ENCODE peak calls at places on chromosome 1, in ten cellular contexts. I is SK-N-SH; L is CD8-positive, alpha-beta memory T cell; K is breast epithelium; H is CD8-positive, alpha-beta T cell; P is endodermal cell; Y is sigmoid colon; R is IMR-90; J is body of pancreas; G is lower lobe of right lung. W is an unnamed sample. For H3K9me3, the result is how much of the 10 kb centered on the place peaks cover.

GRCh38 chr1:199168895-199169294 is 530.1 kb downstream of the PTPRC start:
- DNase-seq in R (no peak), G (no peak), K (no peak), J (no peak), I (no peak), P (no peak), L (no peak), H (no peak), Y (no peak), W (no peak)

GRCh38 chr1:41673806-41674205 is 189.3 kb upstream of the EDN2 start:
- DNase-seq in G (no peak), Y (no peak), P (no peak), H (no peak), L (peak), R (peak), I (no peak), J (no peak), K (peak), W (no peak)

GRCh38 chr1:36208978-36209708 is 15.1 kb upstream of the THRAP3 start:
- DNase-seq in H (no peak), Y (no peak), G (no peak), R (no peak), L (no peak), I (no peak), K (no peak), P (no peak), J (peak), W (no peak)

GRCh38 chr1:18923721-18924610 is 21.6 kb upstream of the ALDH4A1 start:
- DNase-seq in P (no peak), H (peak), I (peak), L (no peak), R (peak), J (no peak), Y (no peak), K (no peak), G (no peak), W (no peak)

GRCh38 chr1:201988593-201988992 is 6.1 kb downstream of the RNPEP start:
- DNase-seq in R (no peak), J (no peak), K (no peak), I (no peak), L (no peak), Y (no peak), P (no peak), G (no peak), H (no peak), W (no peak)

GRCh38 chr1:218426343-218426657 is 81.2 kb downstream of the TGFB2 start:
- DNase-seq in R (peak), H (no peak), I (no peak), P (no peak), K (no peak), L (no peak), J (peak), G (no peak), Y (peak), W (no peak)

GRCh38 chr1:186183219-186183618 is 191.8 kb downstream of the TPR start:
- DNase-seq in L (no peak), K (no peak), Y (no peak), J (no peak), P (no peak), I (no peak), R (peak), H (no peak), G (no peak), W (no peak)

GRCh38 chr1:214573386-214574358 is 22.3 kb upstream of the PTPN14 start:
- DNase-seq in Y (no peak), J (no peak), K (no peak), G (no peak), P (peak), R (no peak), I (no peak), H (no peak), L (no peak), W (no peak)

GRCh38 chr1:41322835-41323234 is 38.4 kb upstream of the FOXO6 start:
- DNase-seq in J (peak), I (peak), P (peak), H (peak), G (peak), R (no peak), Y (no peak), K (no peak), L (no peak), W (peak)

GRCh38 chr1:26412180-26412840 is 1.7 kb downstream of the LIN28A start:
- DNase-seq in I (no peak), R (no peak), Y (no peak), H (no peak), J (no peak), K (no peak), P (peak), L (no peak), G (no peak), W (no peak)

GRCh38 chr1:85502171-85502570 is 37.2 kb upstream of the DDAH1 start:
- DNase-seq in P (no peak), Y (no peak), J (peak), I (no peak), K (no peak), G (no peak), L (no peak), H (no peak), R (peak), W (no peak)

GRCh38 chr1:119367332-119368124 is 1.1 kb upstream of the HAO2 start:
- DNase-seq in J (no peak), H (no peak), Y (no peak), R (peak), G (no peak), K (no peak), I (peak), L (no peak), P (peak), W (peak)

GRCh38 chr1:81446006-81446669 is 354.6 kb upstream of the ADGRL2 start:
- DNase-seq in K (no peak), R (no peak), I (no peak), J (peak), L (no peak), P (no peak), H (no peak), Y (no peak), G (no peak), W (no peak)

GRCh38 chr1:170530972-170531757 is 801 bp upstream of the GORAB start:
- DNase-seq in L (no peak), Y (no peak), G (peak), K (no peak), P (no peak), R (no peak), I (peak), H (peak), J (no peak), W (no peak)

GRCh38 chr1:21077085-21077484 is 99.6 kb downstream of the EIF4G3 start:
- DNase-seq in G (no peak), J (peak), R (peak), K (no peak), H (no peak), Y (no peak), P (no peak), I (no peak), L (no peak), W (no peak)

GRCh38 chr1:199608414-199608813 is 419.1 kb upstream of the NR5A2 start:
- DNase-seq in I (no peak), J (no peak), R (no peak), G (no peak), L (no peak), H (no peak), P (no peak), Y (no peak), K (no peak), W (no peak)

GRCh38 chr1:221487781-221488520 is 253.9 kb downstream of the DUSP10 start:
- DNase-seq in H (no peak), I (no peak), P (no peak), L (no peak), G (no peak), J (no peak), Y (no peak), R (peak), K (no peak), W (no peak)

DNA sequence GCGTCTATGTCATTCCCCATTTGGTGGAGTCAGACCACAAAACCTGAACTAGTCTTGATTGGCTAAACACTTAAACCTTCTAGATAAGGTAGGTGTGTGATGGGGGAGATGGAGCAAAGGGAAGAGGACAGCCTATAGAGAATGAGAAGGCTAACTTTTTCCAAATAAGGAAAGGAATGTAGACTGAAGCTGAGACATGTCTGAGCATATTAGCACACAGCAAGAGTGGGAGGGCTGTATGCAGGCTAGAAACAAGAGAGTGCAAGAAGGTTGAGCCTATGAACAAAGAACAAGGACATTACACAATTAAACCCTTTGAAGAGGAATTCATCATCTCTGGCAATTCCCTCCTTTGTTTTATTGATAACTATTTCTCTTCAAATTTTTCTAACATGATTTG is 89.2 kb upstream of the OLFM3 start:
- DNase-seq in Y (no peak), L (no peak), G (no peak), P (peak), K (no peak), J (no peak), I (no peak), R (no peak), H (no peak), W (no peak)
- H3K9me3 ChIP-seq in Y (under half), L (under half), G (under half), P (under half), K (under half), J (under half), I (under half), R (under half), H (under half), W (under half)

GRCh38 chr1:63322944-63323865 is 838 bp downstream of the FOXD3 start:
- DNase-seq in P (peak), G (peak), Y (peak), K (no peak), L (peak), I (peak), H (peak), J (no peak), R (no peak), W (peak)

GRCh38 chr1:63322248-63322943 is at the start of gene FOXD3:
- DNase-seq in G (peak), R (peak), K (peak), H (no peak), L (peak), P (peak), I (peak), Y (peak), J (peak), W (peak)

GRCh38 chr1:63326106-63326472 is 3.7 kb downstream of the FOXD3 start:
- DNase-seq in G (no peak), I (peak), Y (no peak), H (no peak), P (peak), K (no peak), J (no peak), L (no peak), R (no peak), W (no peak)

GRCh38 chr1:63324779-63325119 is 2.4 kb downstream of the FOXD3 start:
- DNase-seq in R (no peak), L (no peak), J (no peak), K (no peak), P (no peak), G (no peak), H (no peak), Y (no peak), I (no peak), W (no peak)

DNA sequence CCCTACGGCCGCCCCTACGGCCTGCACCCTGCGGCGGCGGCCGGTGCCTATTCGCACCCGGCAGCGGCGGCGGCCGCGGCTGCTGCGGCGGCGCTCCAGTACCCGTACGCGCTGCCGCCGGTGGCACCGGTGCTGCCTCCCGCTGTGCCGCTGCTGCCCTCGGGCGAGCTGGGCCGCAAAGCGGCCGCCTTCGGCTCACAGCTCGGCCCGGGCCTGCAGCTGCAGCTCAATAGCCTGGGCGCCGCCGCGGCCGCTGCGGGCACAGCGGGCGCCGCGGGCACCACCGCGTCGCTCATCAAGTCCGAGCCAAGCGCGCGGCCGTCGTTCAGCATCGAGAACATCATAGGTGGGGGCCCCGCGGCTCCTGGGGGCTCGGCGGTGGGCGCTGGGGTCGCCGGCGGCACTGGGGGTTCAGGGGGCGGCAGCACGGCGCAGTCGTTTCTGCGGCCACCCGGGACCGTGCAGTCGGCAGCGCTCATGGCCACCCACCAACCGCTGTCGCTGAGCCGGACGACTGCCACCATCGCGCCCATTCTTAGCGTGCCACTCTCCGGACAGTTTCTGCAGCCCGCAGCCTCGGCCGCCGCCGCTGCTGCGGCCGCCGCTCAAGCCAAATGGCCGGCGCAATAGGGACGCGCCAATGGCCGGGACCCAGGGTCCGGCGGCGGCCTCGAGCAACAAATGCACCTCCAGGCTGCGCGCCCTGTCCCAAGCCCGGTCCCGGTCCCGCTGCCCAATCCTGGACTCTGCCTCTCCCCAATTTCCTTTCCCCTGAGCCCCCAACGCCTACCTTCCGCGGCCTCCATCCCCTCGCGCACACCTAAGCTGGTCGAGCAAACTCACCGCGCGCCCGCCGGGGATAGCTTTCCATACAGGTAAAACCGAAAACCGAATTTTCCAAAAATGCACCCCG is 1.8 kb downstream of the FOXD3 start:
- DNase-seq in H (no peak), G (no peak), R (no peak), Y (no peak), P (peak), K (no peak), J (no peak), I (peak), L (no peak), W (no peak)
- H3K9me3 ChIP-seq in H (under half), G (under half), R (under half), Y (under half), P (under half), K (under half), J (under half), I (under half), L (under half), W (under half)

GRCh38 chr1:152444045-152444444 is 30.0 kb upstream of the CRNN start:
- DNase-seq in Y (no peak), L (no peak), J (peak), G (no peak), P (no peak), I (no peak), R (no peak), K (no peak), H (no peak), W (no peak)
- H3K9me3 ChIP-seq in Y (under half), L (under half), J (under half), G (under half), P (half or more), I (under half), R (under half), K (under half), H (under half), W (under half)

GRCh38 chr1:163761898-163762297 is 440.1 kb downstream of the NUF2 start:
- DNase-seq in J (no peak), I (no peak), L (no peak), P (no peak), K (no peak), R (no peak), H (no peak), G (no peak), Y (no peak), W (no peak)
- H3K9me3 ChIP-seq in J (under half), I (under half), L (under half), P (under half), K (under half), R (under half), H (under half), G (under half), Y (under half), W (under half)

DNA sequence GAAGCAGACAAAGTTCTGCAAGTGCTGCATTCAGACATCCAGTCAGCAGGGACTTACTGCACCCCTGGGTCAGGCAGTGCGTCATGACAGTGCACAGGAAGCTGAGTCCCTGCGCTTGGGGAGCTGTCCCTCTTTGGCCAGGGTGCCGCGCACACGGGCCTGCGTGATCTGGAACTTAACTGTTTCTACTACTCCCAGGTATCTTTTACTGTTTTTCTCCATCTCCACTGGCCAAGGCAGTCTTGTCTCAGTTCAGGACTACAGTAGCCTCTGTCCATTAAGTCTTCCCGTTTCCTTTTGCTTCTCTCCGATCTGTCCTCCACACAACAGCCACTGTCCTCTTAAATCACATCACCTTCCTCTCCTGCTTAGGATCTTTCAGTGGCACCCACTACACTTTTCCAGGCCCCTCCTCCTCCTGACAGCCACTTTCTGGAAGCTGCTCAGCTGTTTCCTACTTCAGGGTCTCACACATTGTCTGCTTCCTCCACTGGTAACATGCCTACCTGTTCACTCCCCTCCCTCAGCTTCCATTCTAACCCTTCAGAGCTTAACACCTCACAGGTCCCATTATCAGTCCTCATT is 15.9 kb downstream of the ERRFI1 start:
- DNase-seq in K (no peak), L (no peak), P (no peak), G (no peak), Y (no peak), J (no peak), I (no peak), R (no peak), H (no peak), W (no peak)
- H3K9me3 ChIP-seq in K (under half), L (under half), P (under half), G (under half), Y (under half), J (under half), I (under half), R (under half), H (under half), W (under half)

GRCh38 chr1:2905356-2905755 is 103.9 kb upstream of the TTC34 start:
- DNase-seq in I (no peak), L (no peak), J (no peak), R (no peak), G (no peak), H (no peak), K (no peak), Y (no peak), P (no peak), W (no peak)
- H3K9me3 ChIP-seq in I (under half), L (under half), J (under half), R (half or more), G (under half), H (under half), K (under half), Y (under half), P (under half), W (under half)

GRCh38 chr1:153324912-153325311 is 12.2 kb upstream of the PGLYRP3 start:
- DNase-seq in H (no peak), J (no peak), L (no peak), R (no peak), I (no peak), P (no peak), Y (no peak), G (no peak), K (no peak), W (no peak)
- H3K9me3 ChIP-seq in H (under half), J (under half), L (under half), R (under half), I (under half), P (under half), Y (under half), G (under half), K (under half), W (under half)

GRCh38 chr1:248787430-248787829 is 31.9 kb upstream of the LYPD8 start:
- DNase-seq in G (no peak), K (no peak), J (no peak), Y (no peak), P (no peak), I (no peak), H (no peak), L (no peak), R (no peak), W (no peak)

GRCh38 chr1:248783367-248783766 is 27.8 kb upstream of the LYPD8 start:
- DNase-seq in H (no peak), Y (no peak), P (no peak), K (no peak), G (no peak), I (no peak), L (no peak), R (no peak), J (no peak), W (no peak)

GRCh38 chr1:248782311-248782887 is 26.8 kb upstream of the LYPD8 start:
- DNase-seq in K (no peak), L (no peak), Y (no peak), R (no peak), G (no peak), P (no peak), J (no peak), H (no peak), I (no peak), W (no peak)

GRCh38 chr1:248788327-248788726 is 32.8 kb upstream of the LYPD8 start:
- DNase-seq in I (no peak), P (no peak), R (no peak), J (no peak), H (no peak), G (no peak), L (no peak), Y (no peak), K (no peak), W (no peak)

GRCh38 chr1:248786106-248786665 is 30.6 kb upstream of the LYPD8 start:
- DNase-seq in R (no peak), Y (no peak), H (no peak), J (no peak), G (no peak), I (no peak), K (no peak), L (no peak), P (no peak), W (no peak)
- H3K9me3 ChIP-seq in R (under half), Y (under half), H (under half), J (under half), G (under half), I (under half), K (under half), L (under half), P (half or more), W (under half)

GRCh38 chr1:125064481-125064880 is 3879.7 kb downstream of the SRGAP2C start:
- DNase-seq in R (no peak), Y (peak), G (no peak), P (no peak), K (no peak), J (no peak), L (no peak), I (no peak), H (no peak), W (no peak)

GRCh38 chr1:125065092-125065820 is 3880.5 kb downstream of the SRGAP2C start:
- DNase-seq in Y (peak), H (no peak), R (no peak), J (no peak), P (no peak), L (no peak), G (no peak), K (peak), I (no peak), W (no peak)

GRCh38 chr1:125065821-125066180 is 3881.0 kb downstream of the SRGAP2C start:
- DNase-seq in H (no peak), K (no peak), G (no peak), R (no peak), Y (peak), I (no peak), L (no peak), P (no peak), J (no peak), W (no peak)

DNA sequence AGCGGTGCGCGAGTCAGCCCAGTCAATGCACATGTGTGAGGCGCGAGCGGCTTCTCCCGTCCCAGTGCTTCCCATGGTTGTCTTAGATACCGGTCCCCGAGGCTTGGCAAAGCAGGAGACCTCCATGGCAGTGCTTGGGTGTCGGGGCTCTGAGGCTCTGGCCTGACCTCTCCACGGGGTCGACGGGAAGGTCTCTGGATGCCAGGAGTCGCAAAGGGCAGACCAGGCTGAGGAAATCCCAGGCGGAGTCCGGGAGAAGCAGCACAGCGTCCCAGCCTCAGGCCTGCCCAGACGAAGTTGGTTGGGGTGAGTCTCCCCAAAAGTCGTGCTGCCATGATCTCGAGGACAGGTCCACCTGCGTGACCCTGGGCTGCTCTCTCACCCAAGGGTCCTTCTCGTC is 3881.6 kb downstream of the SRGAP2C start:
- DNase-seq in L (no peak), Y (peak), H (no peak), G (no peak), J (no peak), I (no peak), K (no peak), P (no peak), R (no peak), W (no peak)
- H3K9me3 ChIP-seq in L (under half), Y (under half), H (under half), G (under half), J (under half), I (under half), K (half or more), P (under half), R (under half), W (under half)